ENCODE peak calls at places on chromosomes 6 and 20, in ten cellular contexts. One of them, this sample, is unnamed.

GRCh38 chr20:49768204-49769124 is 44.2 kb upstream of the SLC9A8 start:
- DNase-seq in gastrocnemius medialis: peak
- DNase-seq in fibroblast of lung: peak
- DNase-seq in dorsolateral prefrontal cortex: no peak
- DNase-seq in astrocyte: peak
- DNase-seq in psoas muscle: peak
- DNase-seq in pancreas: peak
- DNase-seq in hepatocyte: peak
- DNase-seq in SK-N-MC: no peak
- DNase-seq in IMR-90: peak
- DNase-seq in this sample: peak

GRCh38 chr6:148426317-148426977 is 83.8 kb downstream of the SASH1 start:
- DNase-seq in astrocyte: no peak
- DNase-seq in hepatocyte: no peak
- DNase-seq in SK-N-MC: no peak
- DNase-seq in pancreas: no peak
- DNase-seq in psoas muscle: no peak
- DNase-seq in IMR-90: no peak
- DNase-seq in fibroblast of lung: no peak
- DNase-seq in gastrocnemius medialis: no peak
- DNase-seq in dorsolateral prefrontal cortex: no peak
- DNase-seq in this sample: no peak

GRCh38 chr20:60224914-60225313 is 266.7 kb downstream of the CDH26 start:
- DNase-seq in psoas muscle: no peak
- DNase-seq in IMR-90: no peak
- DNase-seq in fibroblast of lung: peak
- DNase-seq in dorsolateral prefrontal cortex: no peak
- DNase-seq in gastrocnemius medialis: no peak
- DNase-seq in hepatocyte: peak
- DNase-seq in pancreas: no peak
- DNase-seq in SK-N-MC: no peak
- DNase-seq in astrocyte: no peak
- DNase-seq in this sample: no peak

GRCh38 chr20:51562334-51563140 is 20.0 kb upstream of the NFATC2 start:
- DNase-seq in gastrocnemius medialis: peak
- DNase-seq in SK-N-MC: no peak
- DNase-seq in psoas muscle: peak
- DNase-seq in fibroblast of lung: peak
- DNase-seq in IMR-90: peak
- DNase-seq in dorsolateral prefrontal cortex: no peak
- DNase-seq in pancreas: peak
- DNase-seq in hepatocyte: peak
- DNase-seq in astrocyte: peak
- DNase-seq in this sample: peak

GRCh38 chr6:89434954-89435353 is 2.0 kb downstream of the ANKRD6 start:
- DNase-seq in fibroblast of lung: no peak
- DNase-seq in astrocyte: no peak
- DNase-seq in IMR-90: no peak
- DNase-seq in hepatocyte: no peak
- DNase-seq in SK-N-MC: no peak
- DNase-seq in pancreas: no peak
- DNase-seq in psoas muscle: no peak
- DNase-seq in gastrocnemius medialis: no peak
- DNase-seq in dorsolateral prefrontal cortex: no peak
- DNase-seq in this sample: no peak

GRCh38 chr6:13243033-13243432 is 85.3 kb downstream of the TBC1D7 start:
- DNase-seq in dorsolateral prefrontal cortex: no peak
- DNase-seq in astrocyte: peak
- DNase-seq in pancreas: no peak
- DNase-seq in SK-N-MC: no peak
- DNase-seq in psoas muscle: no peak
- DNase-seq in IMR-90: peak
- DNase-seq in hepatocyte: no peak
- DNase-seq in gastrocnemius medialis: no peak
- DNase-seq in fibroblast of lung: peak
- DNase-seq in this sample: no peak

GRCh38 chr6:148624025-148624424 is 122.8 kb upstream of the UST start:
- DNase-seq in fibroblast of lung: peak
- DNase-seq in IMR-90: no peak
- DNase-seq in pancreas: no peak
- DNase-seq in gastrocnemius medialis: no peak
- DNase-seq in SK-N-MC: peak
- DNase-seq in hepatocyte: no peak
- DNase-seq in astrocyte: no peak
- DNase-seq in dorsolateral prefrontal cortex: no peak
- DNase-seq in psoas muscle: no peak
- DNase-seq in this sample: no peak

GRCh38 chr6:133610271-133610840 is 278.6 kb upstream of the TCF21 start:
- DNase-seq in hepatocyte: no peak
- DNase-seq in astrocyte: peak
- DNase-seq in psoas muscle: no peak
- DNase-seq in pancreas: no peak
- DNase-seq in gastrocnemius medialis: no peak
- DNase-seq in SK-N-MC: no peak
- DNase-seq in IMR-90: peak
- DNase-seq in dorsolateral prefrontal cortex: no peak
- DNase-seq in fibroblast of lung: peak
- DNase-seq in this sample: no peak

GRCh38 chr20:19791887-19792286 is 33.8 kb downstream of the RIN2 start:
- DNase-seq in IMR-90: no peak
- DNase-seq in SK-N-MC: no peak
- DNase-seq in gastrocnemius medialis: no peak
- DNase-seq in pancreas: no peak
- DNase-seq in astrocyte: no peak
- DNase-seq in hepatocyte: no peak
- DNase-seq in dorsolateral prefrontal cortex: no peak
- DNase-seq in psoas muscle: no peak
- DNase-seq in fibroblast of lung: no peak
- DNase-seq in this sample: no peak

GRCh38 chr6:169830876-169831275 is 79.5 kb downstream of the ERMARD start:
- DNase-seq in dorsolateral prefrontal cortex: no peak
- DNase-seq in fibroblast of lung: no peak
- DNase-seq in pancreas: peak
- DNase-seq in SK-N-MC: no peak
- DNase-seq in astrocyte: no peak
- DNase-seq in psoas muscle: no peak
- DNase-seq in hepatocyte: no peak
- DNase-seq in gastrocnemius medialis: no peak
- DNase-seq in IMR-90: no peak
- DNase-seq in this sample: no peak

GRCh38 chr6:132675749-132676148 is 16.8 kb upstream of the TAAR1 start:
- DNase-seq in psoas muscle: no peak
- DNase-seq in gastrocnemius medialis: no peak
- DNase-seq in IMR-90: no peak
- DNase-seq in fibroblast of lung: no peak
- DNase-seq in pancreas: no peak
- DNase-seq in astrocyte: no peak
- DNase-seq in SK-N-MC: peak
- DNase-seq in hepatocyte: no peak
- DNase-seq in dorsolateral prefrontal cortex: no peak
- DNase-seq in this sample: no peak

GRCh38 chr6:163417595-163417994 is 3.1 kb downstream of the QKI start:
- DNase-seq in psoas muscle: no peak
- DNase-seq in dorsolateral prefrontal cortex: no peak
- DNase-seq in pancreas: no peak
- DNase-seq in SK-N-MC: no peak
- DNase-seq in astrocyte: no peak
- DNase-seq in fibroblast of lung: no peak
- DNase-seq in gastrocnemius medialis: no peak
- DNase-seq in IMR-90: no peak
- DNase-seq in hepatocyte: no peak
- DNase-seq in this sample: no peak

GRCh38 chr6:163420315-163420667 is 5.8 kb downstream of the QKI start:
- DNase-seq in psoas muscle: no peak
- DNase-seq in SK-N-MC: no peak
- DNase-seq in hepatocyte: no peak
- DNase-seq in fibroblast of lung: no peak
- DNase-seq in gastrocnemius medialis: no peak
- DNase-seq in dorsolateral prefrontal cortex: no peak
- DNase-seq in pancreas: no peak
- DNase-seq in astrocyte: no peak
- DNase-seq in IMR-90: no peak
- DNase-seq in this sample: no peak

GRCh38 chr6:163422574-163422973 is 8.1 kb downstream of the QKI start:
- DNase-seq in psoas muscle: no peak
- DNase-seq in SK-N-MC: no peak
- DNase-seq in pancreas: no peak
- DNase-seq in gastrocnemius medialis: no peak
- DNase-seq in dorsolateral prefrontal cortex: no peak
- DNase-seq in fibroblast of lung: no peak
- DNase-seq in astrocyte: no peak
- DNase-seq in hepatocyte: no peak
- DNase-seq in IMR-90: no peak
- DNase-seq in this sample: no peak

GRCh38 chr6:163418273-163419029 is 3.9 kb downstream of the QKI start:
- DNase-seq in gastrocnemius medialis: no peak
- DNase-seq in SK-N-MC: no peak
- DNase-seq in IMR-90: no peak
- DNase-seq in pancreas: no peak
- DNase-seq in psoas muscle: no peak
- DNase-seq in dorsolateral prefrontal cortex: no peak
- DNase-seq in fibroblast of lung: no peak
- DNase-seq in astrocyte: no peak
- DNase-seq in hepatocyte: no peak
- DNase-seq in this sample: no peak

GRCh38 chr6:163419413-163420314 is 5.1 kb downstream of the QKI start:
- DNase-seq in hepatocyte: no peak
- DNase-seq in gastrocnemius medialis: no peak
- DNase-seq in pancreas: no peak
- DNase-seq in astrocyte: peak
- DNase-seq in psoas muscle: no peak
- DNase-seq in dorsolateral prefrontal cortex: no peak
- DNase-seq in SK-N-MC: no peak
- DNase-seq in IMR-90: peak
- DNase-seq in fibroblast of lung: peak
- DNase-seq in this sample: no peak
- H3K4me3 ChIP-seq in hepatocyte: no peak
- H3K4me3 ChIP-seq in gastrocnemius medialis: peak
- H3K4me3 ChIP-seq in pancreas: no peak
- H3K4me3 ChIP-seq in astrocyte: peak
- H3K4me3 ChIP-seq in psoas muscle: peak
- H3K4me3 ChIP-seq in dorsolateral prefrontal cortex: peak
- H3K4me3 ChIP-seq in SK-N-MC: peak
- H3K4me3 ChIP-seq in IMR-90: peak
- H3K4me3 ChIP-seq in fibroblast of lung: peak
- H3K4me3 ChIP-seq in this sample: peak

DNA sequence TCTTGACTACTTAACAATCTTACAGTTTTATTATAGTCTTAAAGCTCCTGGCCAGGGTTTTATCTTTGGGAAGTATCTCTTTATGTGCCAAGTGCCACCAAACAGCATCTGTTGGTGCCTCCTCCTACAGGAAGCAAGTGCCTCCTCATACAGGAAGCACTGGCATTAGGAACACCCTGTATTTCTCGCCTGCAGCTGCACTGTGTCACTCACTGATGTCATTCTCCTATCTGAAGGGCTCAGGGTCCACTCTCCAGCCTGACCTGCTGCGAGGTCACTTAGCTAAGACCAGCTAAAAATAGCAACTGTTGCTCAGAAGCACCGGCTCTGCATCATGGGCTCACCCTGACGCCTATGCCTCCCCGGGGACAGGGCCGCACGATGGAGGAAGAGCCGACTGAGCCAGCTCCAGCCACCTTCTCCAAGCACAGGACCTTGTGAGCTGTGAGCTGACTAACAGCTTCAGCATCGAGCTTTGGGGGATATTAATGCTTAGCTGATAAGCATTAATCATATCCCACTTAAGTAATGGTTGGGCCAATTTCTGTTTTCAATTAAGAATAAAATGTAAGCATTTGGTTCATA is 66.3 kb upstream of the CD93 start:
- DNase-seq in dorsolateral prefrontal cortex: no peak
- DNase-seq in pancreas: no peak
- DNase-seq in hepatocyte: peak
- DNase-seq in psoas muscle: peak
- DNase-seq in fibroblast of lung: peak
- DNase-seq in SK-N-MC: no peak
- DNase-seq in IMR-90: peak
- DNase-seq in astrocyte: peak
- DNase-seq in gastrocnemius medialis: peak
- DNase-seq in this sample: no peak
- H3K27ac ChIP-seq in dorsolateral prefrontal cortex: no peak
- H3K27ac ChIP-seq in pancreas: no peak
- H3K27ac ChIP-seq in hepatocyte: peak
- H3K27ac ChIP-seq in psoas muscle: peak
- H3K27ac ChIP-seq in fibroblast of lung: peak
- H3K27ac ChIP-seq in SK-N-MC: no peak
- H3K27ac ChIP-seq in IMR-90: peak
- H3K27ac ChIP-seq in astrocyte: peak
- H3K27ac ChIP-seq in gastrocnemius medialis: peak
- H3K27ac ChIP-seq in this sample: peak

GRCh38 chr6:103081126-103081525 is 1687.6 kb downstream of the GRIK2 start:
- DNase-seq in hepatocyte: no peak
- DNase-seq in astrocyte: no peak
- DNase-seq in dorsolateral prefrontal cortex: no peak
- DNase-seq in gastrocnemius medialis: no peak
- DNase-seq in fibroblast of lung: no peak
- DNase-seq in pancreas: no peak
- DNase-seq in SK-N-MC: no peak
- DNase-seq in IMR-90: no peak
- DNase-seq in psoas muscle: no peak
- DNase-seq in this sample: no peak

GRCh38 chr6:103085801-103086200 is 1692.3 kb downstream of the GRIK2 start:
- DNase-seq in gastrocnemius medialis: no peak
- DNase-seq in fibroblast of lung: no peak
- DNase-seq in SK-N-MC: no peak
- DNase-seq in hepatocyte: no peak
- DNase-seq in dorsolateral prefrontal cortex: no peak
- DNase-seq in psoas muscle: no peak
- DNase-seq in astrocyte: no peak
- DNase-seq in IMR-90: no peak
- DNase-seq in pancreas: no peak
- DNase-seq in this sample: no peak

GRCh38 chr6:103080497-103080896 is 1687.0 kb downstream of the GRIK2 start:
- DNase-seq in gastrocnemius medialis: no peak
- DNase-seq in psoas muscle: no peak
- DNase-seq in SK-N-MC: no peak
- DNase-seq in IMR-90: no peak
- DNase-seq in dorsolateral prefrontal cortex: no peak
- DNase-seq in fibroblast of lung: no peak
- DNase-seq in astrocyte: no peak
- DNase-seq in pancreas: no peak
- DNase-seq in hepatocyte: no peak
- DNase-seq in this sample: no peak

GRCh38 chr6:103079867-103080266 is 1686.4 kb downstream of the GRIK2 start:
- DNase-seq in gastrocnemius medialis: no peak
- DNase-seq in hepatocyte: no peak
- DNase-seq in dorsolateral prefrontal cortex: no peak
- DNase-seq in psoas muscle: no peak
- DNase-seq in IMR-90: no peak
- DNase-seq in fibroblast of lung: no peak
- DNase-seq in pancreas: no peak
- DNase-seq in SK-N-MC: no peak
- DNase-seq in astrocyte: no peak
- DNase-seq in this sample: no peak
- H3K4me3 ChIP-seq in gastrocnemius medialis: no peak
- H3K4me3 ChIP-seq in hepatocyte: no peak
- H3K4me3 ChIP-seq in dorsolateral prefrontal cortex: no peak
- H3K4me3 ChIP-seq in psoas muscle: no peak
- H3K4me3 ChIP-seq in IMR-90: no peak
- H3K4me3 ChIP-seq in fibroblast of lung: no peak
- H3K4me3 ChIP-seq in pancreas: no peak
- H3K4me3 ChIP-seq in SK-N-MC: no peak
- H3K4me3 ChIP-seq in astrocyte: no peak
- H3K4me3 ChIP-seq in this sample: no peak

GRCh38 chr6:38697846-38698245 is 5.1 kb downstream of the GLO1 start:
- DNase-seq in dorsolateral prefrontal cortex: no peak
- DNase-seq in SK-N-MC: no peak
- DNase-seq in pancreas: no peak
- DNase-seq in psoas muscle: no peak
- DNase-seq in astrocyte: no peak
- DNase-seq in gastrocnemius medialis: no peak
- DNase-seq in fibroblast of lung: no peak
- DNase-seq in IMR-90: no peak
- DNase-seq in hepatocyte: no peak
- DNase-seq in this sample: no peak
- H3K27ac ChIP-seq in dorsolateral prefrontal cortex: no peak
- H3K27ac ChIP-seq in SK-N-MC: no peak
- H3K27ac ChIP-seq in pancreas: no peak
- H3K27ac ChIP-seq in psoas muscle: no peak
- H3K27ac ChIP-seq in astrocyte: no peak
- H3K27ac ChIP-seq in gastrocnemius medialis: no peak
- H3K27ac ChIP-seq in fibroblast of lung: no peak
- H3K27ac ChIP-seq in IMR-90: no peak
- H3K27ac ChIP-seq in hepatocyte: no peak
- H3K27ac ChIP-seq in this sample: no peak